ENCODE peak calls at places on chromosomes 3 and 15, in six cellular contexts. K is sigmoid colon, L is suprapubic skin, D is GM12892, Z is prostate gland, H is transverse colon. Q is an unnamed sample.

GRCh38 chr15:89770041-89770440 is 6.1 kb upstream of the MESP2 start:
- DNase-seq in K (no peak), L (no peak), D (no peak), Z (no peak), H (no peak), Q (no peak)

GRCh38 chr3:54212723-54213122 is 90.4 kb downstream of the CACNA2D3 start:
- DNase-seq in K (no peak), L (no peak), D (no peak), Z (no peak), H (no peak), Q (no peak)

GRCh38 chr15:33114484-33114767 is 80.1 kb downstream of the FMN1 start:
- DNase-seq in K (no peak), L (no peak), D (no peak), Z (no peak), H (no peak), Q (no peak)

GRCh38 chr3:65412591-65412990 is 626.1 kb downstream of the MAGI1 start:
- DNase-seq in K (peak), L (no peak), D (no peak), Z (peak), H (peak), Q (no peak)

GRCh38 chr3:187165144-187165543 is 25.8 kb upstream of the RPL39L start:
- DNase-seq in K (no peak), L (no peak), D (no peak), Z (peak), H (peak), Q (no peak)

GRCh38 chr3:106552401-106553043 is 683.7 kb upstream of the CBLB start:
- DNase-seq in K (no peak), L (no peak), D (no peak), Z (no peak), H (no peak), Q (no peak)

GRCh38 chr3:141122455-141123030 is 71.4 kb downstream of the SPSB4 start:
- DNase-seq in K (no peak), L (peak), D (no peak), Z (no peak), H (no peak), Q (peak)

GRCh38 chr3:137765310-137766033 is 1.4 kb downstream of the SOX14 start:
- DNase-seq in K (no peak), L (no peak), D (no peak), Z (no peak), H (no peak), Q (no peak)

GRCh38 chr3:148214695-148215094 is 483.0 kb upstream of the AGTR1 start:
- DNase-seq in K (no peak), L (no peak), D (no peak), Z (no peak), H (no peak), Q (no peak)

GRCh38 chr3:62922326-62922725 is 47.1 kb upstream of the CADPS start:
- DNase-seq in K (no peak), L (no peak), D (no peak), Z (no peak), H (no peak), Q (no peak)

GRCh38 chr3:143040264-143040879 is 39.0 kb downstream of the U2SURP start:
- DNase-seq in K (no peak), L (no peak), D (no peak), Z (no peak), H (no peak), Q (no peak)

GRCh38 chr3:134357914-134358811 is 16.1 kb downstream of the AMOTL2 start:
- DNase-seq in K (peak), L (no peak), D (no peak), Z (peak), H (no peak), Q (peak)

GRCh38 chr15:33506781-33507180 is 196.0 kb downstream of the RYR3 start:
- DNase-seq in K (no peak), L (no peak), D (no peak), Z (no peak), H (no peak), Q (no peak)

GRCh38 chr3:101509811-101510210 is 3.2 kb downstream of the SENP7 start:
- DNase-seq in K (no peak), L (no peak), D (no peak), Z (no peak), H (no peak), Q (no peak)

GRCh38 chr3:66136597-66136996 is 84.2 kb upstream of the SLC25A26 start:
- DNase-seq in K (no peak), L (no peak), D (no peak), Z (no peak), H (no peak), Q (no peak)

GRCh38 chr3:134998158-134998557 is 203.1 kb downstream of the EPHB1 start:
- DNase-seq in K (no peak), L (no peak), D (no peak), Z (no peak), H (no peak), Q (no peak)

GRCh38 chr3:149369991-149370866 is 7.2 kb downstream of the TM4SF1 start:
- DNase-seq in K (no peak), L (no peak), D (no peak), Z (no peak), H (no peak), Q (no peak)

GRCh38 chr15:42274693-42274971 is 1.4 kb upstream of the TMEM87A start:
- DNase-seq in K (peak), L (no peak), D (no peak), Z (no peak), H (peak), Q (no peak)

GRCh38 chr3:194313642-194314430 is 37.3 kb downstream of the CPN2 start:
- DNase-seq in K (peak), L (peak), D (no peak), Z (no peak), H (peak), Q (no peak)

GRCh38 chr3:141439589-141439988 is 47.2 kb upstream of the RASA2 start:
- DNase-seq in K (no peak), L (no peak), D (no peak), Z (no peak), H (no peak), Q (no peak)

GRCh38 chr15:80984856-80985255 is 4.8 kb downstream of the MESD start:
- DNase-seq in K (no peak), L (no peak), D (no peak), Z (no peak), H (peak), Q (no peak)

GRCh38 chr3:98003306-98003969 is 31.2 kb upstream of the RIOX2 start:
- DNase-seq in K (no peak), L (no peak), D (no peak), Z (no peak), H (no peak), Q (no peak)

GRCh38 chr3:179775416-179776122 is 122.7 kb downstream of the USP13 start:
- DNase-seq in K (no peak), L (no peak), D (no peak), Z (no peak), H (no peak), Q (peak)

GRCh38 chr3:27715454-27715806 is 6.7 kb downstream of the EOMES start:
- DNase-seq in K (no peak), L (no peak), D (no peak), Z (no peak), H (no peak), Q (no peak)

GRCh38 chr3:45644063-45644462 is 45.1 kb upstream of the SACM1L start:
- DNase-seq in K (no peak), L (no peak), D (no peak), Z (no peak), H (no peak), Q (no peak)

GRCh38 chr15:57607570-57608000 is 15.9 kb downstream of the MYZAP start:
- DNase-seq in K (no peak), L (peak), D (no peak), Z (no peak), H (peak), Q (no peak)

GRCh38 chr15:69090197-69090948 is 70.1 kb upstream of the GLCE start:
- DNase-seq in K (no peak), L (no peak), D (no peak), Z (no peak), H (no peak), Q (no peak)

GRCh38 chr15:56337084-56337725 is 28.0 kb upstream of the TEX9 start:
- DNase-seq in K (no peak), L (no peak), D (no peak), Z (no peak), H (no peak), Q (no peak)

GRCh38 chr3:94990952-94991705 is 928.3 kb downstream of the NSUN3 start:
- DNase-seq in K (no peak), L (no peak), D (no peak), Z (no peak), H (no peak), Q (no peak)

GRCh38 chr15:68420186-68420684 is 11.7 kb downstream of the ITGA11 start:
- DNase-seq in K (no peak), L (no peak), D (no peak), Z (no peak), H (no peak), Q (no peak)

GRCh38 chr15:50883903-50884302 is 24.6 kb upstream of the AP4E1 start:
- DNase-seq in K (no peak), L (no peak), D (no peak), Z (no peak), H (peak), Q (no peak)

GRCh38 chr3:66554178-66554577 is 53.4 kb upstream of the LRIG1 start:
- DNase-seq in K (no peak), L (no peak), D (no peak), Z (no peak), H (no peak), Q (no peak)

GRCh38 chr15:48101376-48101961 is 19.3 kb upstream of the SLC24A5 start:
- DNase-seq in K (no peak), L (no peak), D (no peak), Z (no peak), H (no peak), Q (no peak)

GRCh38 chr3:9934235-9934621 is 594 bp downstream of the CRELD1 start:
- DNase-seq in K (no peak), L (no peak), D (no peak), Z (no peak), H (no peak), Q (no peak)

GRCh38 chr3:161221881-161222600 is 930 bp downstream of the NMD3 start:
- DNase-seq in K (no peak), L (no peak), D (no peak), Z (peak), H (peak), Q (no peak)

GRCh38 chr3:161219495-161219894 is 1.6 kb upstream of the NMD3 start:
- DNase-seq in K (no peak), L (no peak), D (no peak), Z (no peak), H (no peak), Q (no peak)

GRCh38 chr3:161222662-161223061 is 1.6 kb downstream of the NMD3 start:
- DNase-seq in K (no peak), L (no peak), D (no peak), Z (no peak), H (no peak), Q (no peak)

GRCh38 chr3:161217496-161217895 is 3.6 kb upstream of the NMD3 start:
- DNase-seq in K (no peak), L (no peak), D (no peak), Z (no peak), H (no peak), Q (no peak)

GRCh38 chr3:161220850-161221753 is at the start of gene NMD3:
- DNase-seq in K (peak), L (peak), D (peak), Z (peak), H (peak), Q (peak)
- TF ChIP-seq POLR2A in K (peak), L (peak), D (peak), Z (peak), H (peak), Q (peak)

GRCh38 chr3:58177747-58178527 is 32.8 kb downstream of the DNASE1L3 start:
- DNase-seq in K (peak), L (peak), D (peak), Z (peak), H (peak), Q (peak)
- TF ChIP-seq POLR2AphosphoS5 in K (no peak), L (no peak), D (no peak), Z (peak), H (no peak), Q (no peak)

GRCh38 chr3:88336894-88337293 is 187.1 kb downstream of the C3orf38 start:
- DNase-seq in K (no peak), L (no peak), D (no peak), Z (no peak), H (no peak), Q (no peak)
- TF ChIP-seq POLR2A in K (no peak), L (no peak), D (no peak), Z (no peak), H (no peak), Q (no peak)

DNA sequence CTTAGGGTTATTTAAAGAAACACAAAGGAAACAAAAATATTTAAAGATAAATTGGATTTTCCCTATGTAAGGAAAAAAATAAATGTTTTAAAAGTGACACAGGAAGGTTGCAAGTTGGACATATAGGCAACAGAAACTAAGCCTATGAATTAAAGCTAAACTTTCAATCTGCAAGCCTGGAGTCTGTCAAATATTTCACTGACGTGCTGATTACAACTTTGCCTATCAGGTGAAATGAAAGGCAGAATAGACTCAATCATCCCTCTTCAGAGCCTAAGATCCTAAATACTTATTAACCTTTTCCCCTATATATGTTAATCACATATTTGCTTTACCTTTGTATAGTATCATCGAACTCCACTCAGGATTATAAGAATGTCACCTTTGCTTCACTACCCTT is 1068.0 kb upstream of the ALCAM start:
- DNase-seq in K (no peak), L (no peak), D (no peak), Z (no peak), H (no peak), Q (no peak)
- TF ChIP-seq POLR2AphosphoS5 in K (no peak), L (no peak), D (no peak), Z (no peak), H (no peak), Q (no peak)

GRCh38 chr3:104536715-104537114 is 830.0 kb upstream of the ALCAM start:
- DNase-seq in K (no peak), L (no peak), D (no peak), Z (no peak), H (no peak), Q (no peak)

DNA sequence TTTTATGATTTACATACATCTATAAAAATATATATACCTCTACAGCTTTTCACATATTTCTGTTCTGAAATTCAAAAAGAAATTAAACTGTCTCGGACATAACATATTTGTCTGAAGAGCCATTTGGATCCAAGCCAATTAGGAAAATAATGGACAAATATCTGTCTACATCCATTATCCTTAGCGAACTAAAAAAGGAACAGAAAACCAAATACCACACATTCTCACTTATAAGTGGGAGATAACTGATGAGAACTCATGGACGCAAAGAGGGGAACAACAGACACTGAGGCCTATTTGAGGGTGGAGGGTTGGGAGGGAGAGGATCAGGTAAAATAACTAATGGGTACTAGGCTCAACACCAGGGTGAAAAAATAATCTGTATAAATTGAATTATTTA is 829.4 kb upstream of the ALCAM start:
- DNase-seq in K (no peak), L (no peak), D (no peak), Z (no peak), H (no peak), Q (no peak)
- TF ChIP-seq POLR2A in K (no peak), L (no peak), D (no peak), Z (no peak), H (no peak), Q (no peak)

DNA sequence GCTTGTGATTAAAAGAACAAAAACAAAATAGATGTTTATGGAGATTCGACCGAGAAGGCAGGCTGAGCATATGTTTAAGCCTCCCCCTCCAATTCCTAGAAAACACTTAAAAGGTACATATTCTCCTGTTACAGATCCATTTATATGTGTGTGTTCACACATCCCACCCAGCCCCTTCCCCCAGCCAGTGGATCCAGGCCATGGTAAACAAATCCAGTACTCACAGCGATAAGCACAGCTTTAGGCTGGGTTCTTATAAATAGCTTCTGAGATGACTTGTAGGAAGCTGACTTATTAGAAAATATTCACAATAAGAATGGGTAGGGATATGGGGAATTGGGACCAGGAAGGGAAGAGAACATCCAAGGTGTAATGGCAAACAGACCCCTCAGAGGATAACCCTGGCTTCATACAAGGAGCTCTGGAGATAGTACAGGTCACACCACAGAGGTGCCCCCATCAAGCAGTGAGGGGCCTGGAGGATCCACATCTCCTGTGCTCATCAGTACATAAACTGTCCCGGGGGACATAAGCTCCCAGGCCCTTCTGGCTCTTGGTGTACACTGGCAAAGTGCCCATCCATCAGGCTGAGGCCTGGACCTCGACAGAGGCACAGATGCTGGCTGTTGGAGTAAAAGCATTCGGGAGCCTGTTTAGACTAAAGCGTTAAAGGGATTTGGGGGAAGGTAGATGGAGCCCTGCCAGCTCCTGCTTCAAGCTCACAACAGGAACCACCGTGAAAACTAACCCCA is 70.0 kb upstream of the UBE2E1 start:
- DNase-seq in K (no peak), L (no peak), D (no peak), Z (no peak), H (no peak), Q (no peak)
- TF ChIP-seq POLR2AphosphoS5 in K (no peak), L (no peak), D (no peak), Z (no peak), H (no peak), Q (no peak)

Q was measured in upper lobe of left lung.